ENCODE peak calls at places on chromosomes 11 and 22, in five cellular contexts. I, T, Y, S and W are unnamed samples.

GRCh38 chr22:47307812-47308211 is 545.4 kb downstream of the TBC1D22A start:
- DNase-seq in I (no peak), T (no peak), Y (no peak), S (no peak), W (peak)

GRCh38 chr11:46298699-46299424 is 21.4 kb downstream of the CREB3L1 start:
- DNase-seq in I (no peak), T (peak), Y (no peak), S (no peak), W (no peak)

GRCh38 chr11:117513666-117514065 is 186.0 kb downstream of the CEP164 start:
- DNase-seq in I (no peak), T (no peak), Y (no peak), S (no peak), W (no peak)

GRCh38 chr11:120180571-120181445 is 30.0 kb upstream of the OAF start:
- DNase-seq in I (no peak), T (no peak), Y (no peak), S (no peak), W (peak)

GRCh38 chr11:134562176-134562575 is 150.1 kb upstream of the B3GAT1 start:
- DNase-seq in I (no peak), T (no peak), Y (no peak), S (peak), W (peak)

GRCh38 chr11:122900803-122901202 is 18.2 kb downstream of the JHY start:
- DNase-seq in I (no peak), T (no peak), Y (no peak), S (no peak), W (no peak)

GRCh38 chr11:27266125-27266524 is 96.9 kb downstream of the CCDC34 start:
- DNase-seq in I (no peak), T (no peak), Y (no peak), S (no peak), W (no peak)

GRCh38 chr11:28627690-28628255 is 519.6 kb downstream of the METTL15 start:
- DNase-seq in I (no peak), T (no peak), Y (no peak), S (no peak), W (no peak)

GRCh38 chr11:91261513-91261912 is 963.1 kb upstream of the FAT3 start:
- DNase-seq in I (no peak), T (no peak), Y (no peak), S (no peak), W (no peak)

GRCh38 chr22:40176921-40177737 is 596 bp upstream of the TNRC6B start:
- DNase-seq in I (no peak), T (peak), Y (peak), S (peak), W (no peak)

GRCh38 chr11:64990222-64990918 is 6.4 kb downstream of the BATF2 start:
- DNase-seq in I (no peak), T (no peak), Y (no peak), S (no peak), W (no peak)

GRCh38 chr11:6681949-6682348 is 1.2 kb downstream of the MRPL17 start:
- DNase-seq in I (no peak), T (no peak), Y (no peak), S (no peak), W (no peak)

GRCh38 chr11:100789500-100789899 is 102.4 kb downstream of the ARHGAP42 start:
- DNase-seq in I (no peak), T (peak), Y (no peak), S (no peak), W (no peak)

GRCh38 chr11:30521297-30522071 is 64.7 kb downstream of the MPPED2 start:
- DNase-seq in I (no peak), T (no peak), Y (no peak), S (no peak), W (no peak)

GRCh38 chr22:49838771-49839717 is 11.4 kb upstream of the BRD1 start:
- DNase-seq in I (no peak), T (no peak), Y (no peak), S (peak), W (no peak)

GRCh38 chr22:36180038-36180880 is 19.7 kb upstream of the APOL3 start:
- DNase-seq in I (peak), T (peak), Y (peak), S (peak), W (peak)

GRCh38 chr22:35459423-35459894 is 59.5 kb downstream of the MCM5 start:
- DNase-seq in I (no peak), T (no peak), Y (no peak), S (no peak), W (no peak)

GRCh38 chr11:26493616-26494015 is 78.4 kb downstream of the MUC15 start:
- DNase-seq in I (no peak), T (no peak), Y (no peak), S (no peak), W (no peak)

GRCh38 chr11:6995703-6996102 is 24.4 kb downstream of the ZNF214 start:
- DNase-seq in I (no peak), T (no peak), Y (no peak), S (no peak), W (no peak)

GRCh38 chr22:46335201-46336118 is at the start of gene TRMU:
- DNase-seq in I (peak), T (peak), Y (peak), S (peak), W (no peak)

GRCh38 chr22:24772493-24773220 is 1.9 kb downstream of the PIWIL3 start:
- DNase-seq in I (no peak), T (peak), Y (no peak), S (peak), W (no peak)

GRCh38 chr11:74783241-74783871 is 34.7 kb downstream of the RNF169 start:
- DNase-seq in I (no peak), T (peak), Y (no peak), S (no peak), W (no peak)

GRCh38 chr22:50530857-50531545 is 1.2 kb upstream of the TYMP start:
- DNase-seq in I (peak), T (peak), Y (no peak), S (peak), W (no peak)

GRCh38 chr11:109043318-109043717 is 378.4 kb downstream of the DDX10 start:
- DNase-seq in I (no peak), T (no peak), Y (no peak), S (no peak), W (peak)

GRCh38 chr22:44685384-44686056 is 16.5 kb upstream of the PRR5 start:
- DNase-seq in I (no peak), T (peak), Y (no peak), S (peak), W (no peak)

GRCh38 chr11:134014502-134014901 is 54.4 kb upstream of the JAM3 start:
- DNase-seq in I (no peak), T (no peak), Y (no peak), S (no peak), W (no peak)

DNA sequence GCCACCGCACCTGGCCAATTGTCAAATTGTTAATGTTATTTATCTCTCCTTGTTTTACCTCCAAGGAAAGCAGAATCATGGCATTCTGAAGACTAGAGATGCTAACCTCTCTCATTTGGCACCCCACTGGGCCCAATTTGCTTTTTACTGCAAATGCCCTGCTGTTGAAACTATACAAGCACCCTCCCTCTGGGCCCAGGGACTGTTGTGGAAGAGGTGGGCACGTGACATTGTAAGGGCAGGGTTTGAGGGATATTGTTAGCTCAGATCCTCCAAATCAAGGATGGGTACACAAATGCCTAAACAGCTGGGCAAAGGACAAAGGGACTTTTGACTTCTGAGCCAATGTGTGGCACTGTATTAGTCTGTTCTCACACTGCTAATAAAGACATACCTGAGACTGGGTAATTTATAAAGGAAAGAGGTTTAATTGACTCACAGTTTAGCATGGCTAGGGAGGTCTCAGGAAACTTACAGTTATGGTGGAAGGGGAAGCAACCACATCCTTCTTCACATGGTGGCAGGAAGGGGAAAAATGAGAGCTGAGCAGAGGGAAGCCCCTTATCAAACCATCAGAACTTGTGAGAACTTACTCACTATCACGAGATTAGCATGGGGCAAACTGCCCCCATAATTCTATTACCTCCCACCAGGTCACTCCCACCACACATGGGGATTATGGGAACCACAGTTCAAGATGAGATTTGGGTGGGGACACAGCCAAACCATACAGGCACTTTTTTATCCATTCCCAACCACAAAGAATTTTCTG is 6.5 kb upstream of the ALDH3B2 start:
- DNase-seq in I (no peak), T (no peak), Y (no peak), S (peak), W (no peak)
- H3K4me3 ChIP-seq in I (no peak), T (no peak), Y (no peak), S (no peak), W (no peak)

GRCh38 chr22:19789406-19789805 is 28.8 kb downstream of the TBX1 start:
- DNase-seq in I (no peak), T (no peak), Y (no peak), S (no peak), W (no peak)
- TF ChIP-seq EP300 in I (no peak), T (no peak), Y (no peak), S (no peak), W (no peak)

GRCh38 chr11:18384157-18384641 is 10.2 kb upstream of the LDHA start:
- DNase-seq in I (peak), T (peak), Y (peak), S (no peak), W (no peak)
- TF ChIP-seq POLR2A in I (no peak), T (no peak), Y (no peak), S (no peak), W (no peak)

DNA sequence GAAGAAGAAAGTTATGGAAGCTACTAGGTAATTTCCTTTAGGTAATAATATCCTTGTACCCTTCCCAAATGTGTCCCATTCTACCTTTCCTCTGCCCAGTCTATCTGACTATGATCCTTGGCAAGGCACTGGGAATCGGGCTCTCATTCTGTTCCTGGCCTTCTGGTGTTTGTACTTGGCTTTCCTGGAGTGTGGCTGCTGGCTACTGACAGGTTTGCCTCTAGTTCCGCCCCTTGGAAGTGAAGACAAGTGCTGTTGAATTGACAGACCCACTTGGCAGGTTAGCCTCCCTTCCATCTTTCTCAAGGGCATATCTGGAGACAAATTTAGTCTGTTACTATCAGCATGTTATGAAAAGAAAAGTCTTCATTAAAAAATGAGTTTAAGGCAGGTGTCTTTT is 287.2 kb upstream of the PDGFD start:
- DNase-seq in I (no peak), T (no peak), Y (peak), S (no peak), W (no peak)
- H3K4me3 ChIP-seq in I (no peak), T (no peak), Y (no peak), S (no peak), W (no peak)

DNA sequence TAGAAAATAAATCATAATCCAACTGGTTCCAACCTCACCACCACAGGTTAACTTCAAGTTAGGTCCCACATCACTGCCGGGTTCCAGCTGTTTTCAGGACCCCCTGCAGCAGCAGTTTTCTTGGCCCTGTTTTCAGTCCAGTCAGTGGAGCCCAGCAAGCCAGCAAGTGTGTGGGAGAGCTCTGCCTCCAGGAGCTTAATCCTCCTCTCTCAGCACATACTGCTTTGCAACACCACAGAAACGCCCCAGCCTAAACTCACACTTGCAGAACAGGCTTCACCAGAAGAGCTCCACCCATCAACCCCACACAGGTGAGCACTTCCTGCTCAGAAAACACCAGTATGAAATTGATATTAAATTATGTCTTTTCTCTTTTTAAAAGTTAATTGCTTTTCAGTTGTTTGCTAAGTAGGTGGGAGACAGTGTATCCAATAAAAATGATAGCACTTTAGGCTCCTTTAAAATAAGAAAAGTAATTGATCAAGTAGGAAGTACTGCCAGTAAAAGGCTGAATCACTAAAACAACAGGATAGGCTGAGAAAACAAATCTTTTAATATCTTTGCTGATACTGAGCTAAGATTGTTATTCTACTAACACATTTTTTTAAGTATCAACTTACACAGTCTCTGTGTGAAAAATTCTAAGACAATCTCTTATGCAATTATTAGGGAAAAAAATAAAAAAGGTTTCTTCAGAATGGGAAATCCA is 81.5 kb upstream of the TP53AIP1 start:
- DNase-seq in I (no peak), T (no peak), Y (no peak), S (peak), W (no peak)
- TF ChIP-seq EP300 in I (no peak), T (no peak), Y (no peak), S (no peak), W (no peak)

GRCh38 chr11:72041364-72042058 is 38.8 kb downstream of the NUMA1 start:
- DNase-seq in I (peak), T (peak), Y (peak), S (peak), W (peak)
- TF ChIP-seq POLR2A in I (no peak), T (peak), Y (peak), S (peak), W (no peak)